ENCODE peak calls at places on chromosome 11, in five cellular contexts. One of them, this sample, is unnamed.

GRCh38 chr11:116895053-116895757 is 57.8 kb upstream of the APOA1 start:
- DNase-seq in HS-27A: no peak
- DNase-seq in heart right ventricle: peak
- DNase-seq in WTC11: peak
- DNase-seq in activated CD4-positive, alpha-beta T cell treated with anti-CD3 and anti-CD28 coated beads, Interleukin-2, amount 50 U/mL, for 1 hour: no peak
- DNase-seq in this sample: no peak

GRCh38 chr11:71500601-71501021 is 26.5 kb upstream of the KRTAP5-7 start:
- DNase-seq in WTC11: no peak
- DNase-seq in activated CD4-positive, alpha-beta T cell treated with anti-CD3 and anti-CD28 coated beads, Interleukin-2, amount 50 U/mL, for 1 hour: no peak
- DNase-seq in HS-27A: no peak
- DNase-seq in heart right ventricle: peak
- DNase-seq in this sample: peak

GRCh38 chr11:94196363-94196762 is 67.7 kb downstream of the PANX1 start:
- DNase-seq in WTC11: no peak
- DNase-seq in HS-27A: no peak
- DNase-seq in heart right ventricle: no peak
- DNase-seq in activated CD4-positive, alpha-beta T cell treated with anti-CD3 and anti-CD28 coated beads, Interleukin-2, amount 50 U/mL, for 1 hour: no peak
- DNase-seq in this sample: no peak

GRCh38 chr11:88555018-88555828 is 217.7 kb upstream of the CTSC start:
- DNase-seq in activated CD4-positive, alpha-beta T cell treated with anti-CD3 and anti-CD28 coated beads, Interleukin-2, amount 50 U/mL, for 1 hour: no peak
- DNase-seq in WTC11: no peak
- DNase-seq in HS-27A: peak
- DNase-seq in heart right ventricle: no peak
- DNase-seq in this sample: no peak

GRCh38 chr11:12411806-12412727 is 34.7 kb downstream of the PARVA start:
- DNase-seq in HS-27A: peak
- DNase-seq in WTC11: peak
- DNase-seq in heart right ventricle: peak
- DNase-seq in activated CD4-positive, alpha-beta T cell treated with anti-CD3 and anti-CD28 coated beads, Interleukin-2, amount 50 U/mL, for 1 hour: peak
- DNase-seq in this sample: peak

GRCh38 chr11:128530119-128531091 is 57.0 kb downstream of the ETS1 start:
- DNase-seq in heart right ventricle: no peak
- DNase-seq in WTC11: no peak
- DNase-seq in activated CD4-positive, alpha-beta T cell treated with anti-CD3 and anti-CD28 coated beads, Interleukin-2, amount 50 U/mL, for 1 hour: no peak
- DNase-seq in HS-27A: no peak
- DNase-seq in this sample: peak

GRCh38 chr11:64384981-64385952 is 26.3 kb downstream of the RPS6KA4 start:
- DNase-seq in WTC11: no peak
- DNase-seq in activated CD4-positive, alpha-beta T cell treated with anti-CD3 and anti-CD28 coated beads, Interleukin-2, amount 50 U/mL, for 1 hour: no peak
- DNase-seq in heart right ventricle: no peak
- DNase-seq in HS-27A: no peak
- DNase-seq in this sample: no peak

GRCh38 chr11:87330072-87330678 is 292.4 kb downstream of the TMEM135 start:
- DNase-seq in HS-27A: no peak
- DNase-seq in activated CD4-positive, alpha-beta T cell treated with anti-CD3 and anti-CD28 coated beads, Interleukin-2, amount 50 U/mL, for 1 hour: no peak
- DNase-seq in heart right ventricle: no peak
- DNase-seq in WTC11: no peak
- DNase-seq in this sample: no peak

GRCh38 chr11:46120711-46121327 is 435 bp downstream of the PHF21A start:
- DNase-seq in heart right ventricle: peak
- DNase-seq in WTC11: peak
- DNase-seq in activated CD4-positive, alpha-beta T cell treated with anti-CD3 and anti-CD28 coated beads, Interleukin-2, amount 50 U/mL, for 1 hour: peak
- DNase-seq in HS-27A: peak
- DNase-seq in this sample: peak

GRCh38 chr11:25535462-25535861 is 796.5 kb upstream of the ANO3 start:
- DNase-seq in WTC11: no peak
- DNase-seq in activated CD4-positive, alpha-beta T cell treated with anti-CD3 and anti-CD28 coated beads, Interleukin-2, amount 50 U/mL, for 1 hour: no peak
- DNase-seq in heart right ventricle: no peak
- DNase-seq in HS-27A: no peak
- DNase-seq in this sample: no peak

GRCh38 chr11:15291885-15292284 is 177.2 kb downstream of the INSC start:
- DNase-seq in HS-27A: no peak
- DNase-seq in WTC11: no peak
- DNase-seq in activated CD4-positive, alpha-beta T cell treated with anti-CD3 and anti-CD28 coated beads, Interleukin-2, amount 50 U/mL, for 1 hour: no peak
- DNase-seq in heart right ventricle: peak
- DNase-seq in this sample: peak

GRCh38 chr11:105177658-105178057 is 38.1 kb upstream of the CARD18 start:
- DNase-seq in activated CD4-positive, alpha-beta T cell treated with anti-CD3 and anti-CD28 coated beads, Interleukin-2, amount 50 U/mL, for 1 hour: no peak
- DNase-seq in HS-27A: peak
- DNase-seq in heart right ventricle: no peak
- DNase-seq in WTC11: no peak
- DNase-seq in this sample: no peak

GRCh38 chr11:45204761-45205160 is 58.3 kb downstream of the PRDM11 start:
- DNase-seq in activated CD4-positive, alpha-beta T cell treated with anti-CD3 and anti-CD28 coated beads, Interleukin-2, amount 50 U/mL, for 1 hour: no peak
- DNase-seq in heart right ventricle: no peak
- DNase-seq in HS-27A: no peak
- DNase-seq in WTC11: peak
- DNase-seq in this sample: no peak

GRCh38 chr11:412641-413119 is 2.1 kb downstream of the SIGIRR start:
- DNase-seq in heart right ventricle: no peak
- DNase-seq in activated CD4-positive, alpha-beta T cell treated with anti-CD3 and anti-CD28 coated beads, Interleukin-2, amount 50 U/mL, for 1 hour: no peak
- DNase-seq in WTC11: no peak
- DNase-seq in HS-27A: no peak
- DNase-seq in this sample: no peak

GRCh38 chr11:128174465-128175101 is 412.8 kb downstream of the ETS1 start:
- DNase-seq in activated CD4-positive, alpha-beta T cell treated with anti-CD3 and anti-CD28 coated beads, Interleukin-2, amount 50 U/mL, for 1 hour: no peak
- DNase-seq in heart right ventricle: no peak
- DNase-seq in WTC11: peak
- DNase-seq in HS-27A: peak
- DNase-seq in this sample: no peak

GRCh38 chr11:35101223-35101622 is 37.7 kb upstream of the CD44 start:
- DNase-seq in heart right ventricle: no peak
- DNase-seq in HS-27A: no peak
- DNase-seq in activated CD4-positive, alpha-beta T cell treated with anti-CD3 and anti-CD28 coated beads, Interleukin-2, amount 50 U/mL, for 1 hour: no peak
- DNase-seq in WTC11: no peak
- DNase-seq in this sample: no peak

GRCh38 chr11:20388096-20389055 is 860 bp downstream of the PRMT3 start:
- DNase-seq in WTC11: no peak
- DNase-seq in activated CD4-positive, alpha-beta T cell treated with anti-CD3 and anti-CD28 coated beads, Interleukin-2, amount 50 U/mL, for 1 hour: no peak
- DNase-seq in heart right ventricle: no peak
- DNase-seq in HS-27A: no peak
- DNase-seq in this sample: no peak

GRCh38 chr11:76838422-76839068 is 22.2 kb upstream of the ACER3 start:
- DNase-seq in HS-27A: no peak
- DNase-seq in heart right ventricle: peak
- DNase-seq in activated CD4-positive, alpha-beta T cell treated with anti-CD3 and anti-CD28 coated beads, Interleukin-2, amount 50 U/mL, for 1 hour: no peak
- DNase-seq in WTC11: peak
- DNase-seq in this sample: peak

GRCh38 chr11:21142007-21142406 is 472.6 kb downstream of the NELL1 start:
- DNase-seq in activated CD4-positive, alpha-beta T cell treated with anti-CD3 and anti-CD28 coated beads, Interleukin-2, amount 50 U/mL, for 1 hour: no peak
- DNase-seq in WTC11: peak
- DNase-seq in HS-27A: no peak
- DNase-seq in heart right ventricle: no peak
- DNase-seq in this sample: no peak

GRCh38 chr11:34027516-34028406 is 23.8 kb upstream of the CAPRIN1 start:
- DNase-seq in heart right ventricle: no peak
- DNase-seq in WTC11: no peak
- DNase-seq in activated CD4-positive, alpha-beta T cell treated with anti-CD3 and anti-CD28 coated beads, Interleukin-2, amount 50 U/mL, for 1 hour: no peak
- DNase-seq in HS-27A: no peak
- DNase-seq in this sample: no peak

GRCh38 chr11:80925291-80925690 is 1484.5 kb upstream of the TENM4 start:
- DNase-seq in HS-27A: no peak
- DNase-seq in heart right ventricle: no peak
- DNase-seq in activated CD4-positive, alpha-beta T cell treated with anti-CD3 and anti-CD28 coated beads, Interleukin-2, amount 50 U/mL, for 1 hour: no peak
- DNase-seq in WTC11: no peak
- DNase-seq in this sample: no peak

GRCh38 chr11:92390783-92391182 is 166.2 kb downstream of the FAT3 start:
- DNase-seq in activated CD4-positive, alpha-beta T cell treated with anti-CD3 and anti-CD28 coated beads, Interleukin-2, amount 50 U/mL, for 1 hour: no peak
- DNase-seq in HS-27A: no peak
- DNase-seq in WTC11: no peak
- DNase-seq in heart right ventricle: no peak
- DNase-seq in this sample: no peak

GRCh38 chr11:120125005-120125404 is 12.9 kb downstream of the TRIM29 start:
- DNase-seq in heart right ventricle: no peak
- DNase-seq in WTC11: no peak
- DNase-seq in HS-27A: no peak
- DNase-seq in activated CD4-positive, alpha-beta T cell treated with anti-CD3 and anti-CD28 coated beads, Interleukin-2, amount 50 U/mL, for 1 hour: no peak
- DNase-seq in this sample: no peak

GRCh38 chr11:2509481-2510001 is 64.7 kb downstream of the KCNQ1 start:
- DNase-seq in HS-27A: no peak
- DNase-seq in heart right ventricle: peak
- DNase-seq in WTC11: no peak
- DNase-seq in activated CD4-positive, alpha-beta T cell treated with anti-CD3 and anti-CD28 coated beads, Interleukin-2, amount 50 U/mL, for 1 hour: no peak
- DNase-seq in this sample: peak

GRCh38 chr11:70608568-70609314 is 210.4 kb downstream of the CTTN start:
- DNase-seq in HS-27A: no peak
- DNase-seq in WTC11: no peak
- DNase-seq in heart right ventricle: no peak
- DNase-seq in activated CD4-positive, alpha-beta T cell treated with anti-CD3 and anti-CD28 coated beads, Interleukin-2, amount 50 U/mL, for 1 hour: no peak
- DNase-seq in this sample: peak

GRCh38 chr11:123408619-123409455 is 21.2 kb upstream of the GRAMD1B start:
- DNase-seq in WTC11: no peak
- DNase-seq in heart right ventricle: no peak
- DNase-seq in HS-27A: no peak
- DNase-seq in activated CD4-positive, alpha-beta T cell treated with anti-CD3 and anti-CD28 coated beads, Interleukin-2, amount 50 U/mL, for 1 hour: no peak
- DNase-seq in this sample: no peak

GRCh38 chr11:126082251-126083109 is 19.8 kb upstream of the CDON start:
- DNase-seq in heart right ventricle: no peak
- DNase-seq in WTC11: peak
- DNase-seq in activated CD4-positive, alpha-beta T cell treated with anti-CD3 and anti-CD28 coated beads, Interleukin-2, amount 50 U/mL, for 1 hour: no peak
- DNase-seq in HS-27A: no peak
- DNase-seq in this sample: no peak

GRCh38 chr11:125261471-125262087 is 97.0 kb downstream of the PKNOX2 start:
- DNase-seq in activated CD4-positive, alpha-beta T cell treated with anti-CD3 and anti-CD28 coated beads, Interleukin-2, amount 50 U/mL, for 1 hour: no peak
- DNase-seq in heart right ventricle: no peak
- DNase-seq in WTC11: no peak
- DNase-seq in HS-27A: no peak
- DNase-seq in this sample: no peak

GRCh38 chr11:47863189-47863892 is 15.2 kb upstream of the NUP160 start:
- DNase-seq in heart right ventricle: no peak
- DNase-seq in activated CD4-positive, alpha-beta T cell treated with anti-CD3 and anti-CD28 coated beads, Interleukin-2, amount 50 U/mL, for 1 hour: no peak
- DNase-seq in WTC11: no peak
- DNase-seq in HS-27A: no peak
- DNase-seq in this sample: no peak

GRCh38 chr11:113242767-113243397 is 71.5 kb upstream of the TTC12 start:
- DNase-seq in WTC11: no peak
- DNase-seq in heart right ventricle: no peak
- DNase-seq in HS-27A: no peak
- DNase-seq in activated CD4-positive, alpha-beta T cell treated with anti-CD3 and anti-CD28 coated beads, Interleukin-2, amount 50 U/mL, for 1 hour: no peak
- DNase-seq in this sample: no peak

GRCh38 chr11:117560786-117561530 is 233.3 kb downstream of the CEP164 start:
- DNase-seq in WTC11: no peak
- DNase-seq in heart right ventricle: no peak
- DNase-seq in HS-27A: no peak
- DNase-seq in activated CD4-positive, alpha-beta T cell treated with anti-CD3 and anti-CD28 coated beads, Interleukin-2, amount 50 U/mL, for 1 hour: no peak
- DNase-seq in this sample: no peak

GRCh38 chr11:1128333-1129142 is 29.2 kb upstream of the MUC5AC start:
- DNase-seq in WTC11: peak
- DNase-seq in HS-27A: no peak
- DNase-seq in activated CD4-positive, alpha-beta T cell treated with anti-CD3 and anti-CD28 coated beads, Interleukin-2, amount 50 U/mL, for 1 hour: no peak
- DNase-seq in heart right ventricle: no peak
- DNase-seq in this sample: peak

GRCh38 chr11:16804104-16804947 is 65.9 kb downstream of the C11orf58 start:
- DNase-seq in heart right ventricle: no peak
- DNase-seq in WTC11: no peak
- DNase-seq in HS-27A: no peak
- DNase-seq in activated CD4-positive, alpha-beta T cell treated with anti-CD3 and anti-CD28 coated beads, Interleukin-2, amount 50 U/mL, for 1 hour: no peak
- DNase-seq in this sample: no peak

GRCh38 chr11:7597620-7598019 is 75.7 kb downstream of the CYB5R2 start:
- DNase-seq in HS-27A: no peak
- DNase-seq in WTC11: no peak
- DNase-seq in heart right ventricle: no peak
- DNase-seq in activated CD4-positive, alpha-beta T cell treated with anti-CD3 and anti-CD28 coated beads, Interleukin-2, amount 50 U/mL, for 1 hour: no peak
- DNase-seq in this sample: no peak

GRCh38 chr11:8597182-8597581 is 3.2 kb upstream of the STK33 start:
- DNase-seq in heart right ventricle: no peak
- DNase-seq in WTC11: no peak
- DNase-seq in HS-27A: no peak
- DNase-seq in activated CD4-positive, alpha-beta T cell treated with anti-CD3 and anti-CD28 coated beads, Interleukin-2, amount 50 U/mL, for 1 hour: no peak
- DNase-seq in this sample: no peak